ENCODE peak calls at places on chromosomes 11 and 22, in nine cellular contexts. One of them, this sample, is unnamed.

GRCh38 chr11:91691872-91692271 is 532.7 kb upstream of the FAT3 start:
- DNase-seq in sigmoid colon: no peak
- DNase-seq in A549: no peak
- DNase-seq in stomach: no peak
- DNase-seq in upper lobe of left lung: no peak
- DNase-seq in GM12878: no peak
- DNase-seq in tibial nerve: no peak
- DNase-seq in transverse colon: no peak
- DNase-seq in HepG2: no peak
- DNase-seq in this sample: no peak

GRCh38 chr11:114392735-114393667 is 7.3 kb downstream of the C11orf71 start:
- DNase-seq in sigmoid colon: no peak
- DNase-seq in A549: no peak
- DNase-seq in stomach: no peak
- DNase-seq in upper lobe of left lung: no peak
- DNase-seq in GM12878: no peak
- DNase-seq in tibial nerve: no peak
- DNase-seq in transverse colon: no peak
- DNase-seq in HepG2: no peak
- DNase-seq in this sample: no peak

GRCh38 chr22:44381761-44382454 is 69.2 kb upstream of the SHISAL1 start:
- DNase-seq in sigmoid colon: peak
- DNase-seq in A549: no peak
- DNase-seq in stomach: no peak
- DNase-seq in upper lobe of left lung: no peak
- DNase-seq in GM12878: no peak
- DNase-seq in tibial nerve: no peak
- DNase-seq in transverse colon: no peak
- DNase-seq in HepG2: no peak
- DNase-seq in this sample: no peak

GRCh38 chr22:39098026-39098425 is 982 bp downstream of the APOBEC3H start:
- DNase-seq in sigmoid colon: peak
- DNase-seq in A549: no peak
- DNase-seq in stomach: no peak
- DNase-seq in upper lobe of left lung: no peak
- DNase-seq in GM12878: peak
- DNase-seq in tibial nerve: no peak
- DNase-seq in transverse colon: no peak
- DNase-seq in HepG2: no peak
- DNase-seq in this sample: no peak

GRCh38 chr11:46050065-46050464 is 71.2 kb downstream of the PHF21A start:
- DNase-seq in sigmoid colon: peak
- DNase-seq in A549: no peak
- DNase-seq in stomach: no peak
- DNase-seq in upper lobe of left lung: no peak
- DNase-seq in GM12878: no peak
- DNase-seq in tibial nerve: no peak
- DNase-seq in transverse colon: peak
- DNase-seq in HepG2: peak
- DNase-seq in this sample: peak

GRCh38 chr11:93591247-93591898 is 48.2 kb upstream of the SMCO4 start:
- DNase-seq in sigmoid colon: no peak
- DNase-seq in A549: no peak
- DNase-seq in stomach: no peak
- DNase-seq in upper lobe of left lung: no peak
- DNase-seq in GM12878: peak
- DNase-seq in tibial nerve: no peak
- DNase-seq in transverse colon: no peak
- DNase-seq in HepG2: peak
- DNase-seq in this sample: no peak

GRCh38 chr11:72753341-72754148 is 1.3 kb upstream of the ARAP1 start:
- DNase-seq in sigmoid colon: no peak
- DNase-seq in A549: no peak
- DNase-seq in stomach: no peak
- DNase-seq in upper lobe of left lung: no peak
- DNase-seq in GM12878: no peak
- DNase-seq in tibial nerve: no peak
- DNase-seq in transverse colon: no peak
- DNase-seq in HepG2: peak
- DNase-seq in this sample: no peak

GRCh38 chr11:68806931-68807844 is 34.5 kb downstream of the CPT1A start:
- DNase-seq in sigmoid colon: no peak
- DNase-seq in A549: no peak
- DNase-seq in stomach: no peak
- DNase-seq in upper lobe of left lung: peak
- DNase-seq in GM12878: no peak
- DNase-seq in tibial nerve: no peak
- DNase-seq in transverse colon: no peak
- DNase-seq in HepG2: no peak
- DNase-seq in this sample: no peak

GRCh38 chr11:69262918-69263735 is 30.8 kb upstream of the MYEOV start:
- DNase-seq in sigmoid colon: no peak
- DNase-seq in A549: no peak
- DNase-seq in stomach: no peak
- DNase-seq in upper lobe of left lung: no peak
- DNase-seq in GM12878: no peak
- DNase-seq in tibial nerve: no peak
- DNase-seq in transverse colon: no peak
- DNase-seq in HepG2: no peak
- DNase-seq in this sample: no peak

GRCh38 chr11:35524780-35525179 is 636 bp downstream of the PAMR1 start:
- DNase-seq in sigmoid colon: no peak
- DNase-seq in A549: no peak
- DNase-seq in stomach: no peak
- DNase-seq in upper lobe of left lung: no peak
- DNase-seq in GM12878: no peak
- DNase-seq in tibial nerve: no peak
- DNase-seq in transverse colon: no peak
- DNase-seq in HepG2: no peak
- DNase-seq in this sample: no peak

GRCh38 chr11:11805228-11805627 is 36.5 kb upstream of the USP47 start:
- DNase-seq in sigmoid colon: no peak
- DNase-seq in A549: no peak
- DNase-seq in stomach: no peak
- DNase-seq in upper lobe of left lung: no peak
- DNase-seq in GM12878: no peak
- DNase-seq in tibial nerve: no peak
- DNase-seq in transverse colon: no peak
- DNase-seq in HepG2: no peak
- DNase-seq in this sample: no peak

GRCh38 chr11:34028407-34028804 is 23.1 kb upstream of the CAPRIN1 start:
- DNase-seq in sigmoid colon: no peak
- DNase-seq in A549: no peak
- DNase-seq in stomach: peak
- DNase-seq in upper lobe of left lung: no peak
- DNase-seq in GM12878: no peak
- DNase-seq in tibial nerve: no peak
- DNase-seq in transverse colon: peak
- DNase-seq in HepG2: no peak
- DNase-seq in this sample: no peak

GRCh38 chr22:31036671-31037550 is 44.2 kb upstream of the SMTN start:
- DNase-seq in sigmoid colon: peak
- DNase-seq in A549: peak
- DNase-seq in stomach: no peak
- DNase-seq in upper lobe of left lung: no peak
- DNase-seq in GM12878: no peak
- DNase-seq in tibial nerve: no peak
- DNase-seq in transverse colon: peak
- DNase-seq in HepG2: no peak
- DNase-seq in this sample: peak

GRCh38 chr11:75326439-75326810 is 25.0 kb downstream of the ARRB1 start:
- DNase-seq in sigmoid colon: no peak
- DNase-seq in A549: peak
- DNase-seq in stomach: no peak
- DNase-seq in upper lobe of left lung: no peak
- DNase-seq in GM12878: no peak
- DNase-seq in tibial nerve: no peak
- DNase-seq in transverse colon: no peak
- DNase-seq in HepG2: no peak
- DNase-seq in this sample: no peak

GRCh38 chr22:45504703-45505341 is 2.1 kb downstream of the FBLN1 start:
- DNase-seq in sigmoid colon: no peak
- DNase-seq in A549: no peak
- DNase-seq in stomach: no peak
- DNase-seq in upper lobe of left lung: no peak
- DNase-seq in GM12878: no peak
- DNase-seq in tibial nerve: peak
- DNase-seq in transverse colon: no peak
- DNase-seq in HepG2: no peak
- DNase-seq in this sample: peak

GRCh38 chr11:32094931-32095330 is 4.1 kb downstream of the RCN1 start:
- DNase-seq in sigmoid colon: no peak
- DNase-seq in A549: no peak
- DNase-seq in stomach: no peak
- DNase-seq in upper lobe of left lung: no peak
- DNase-seq in GM12878: no peak
- DNase-seq in tibial nerve: no peak
- DNase-seq in transverse colon: no peak
- DNase-seq in HepG2: no peak
- DNase-seq in this sample: no peak

GRCh38 chr22:37209140-37209845 is 3.0 kb downstream of the SSTR3 start:
- DNase-seq in sigmoid colon: peak
- DNase-seq in A549: no peak
- DNase-seq in stomach: no peak
- DNase-seq in upper lobe of left lung: no peak
- DNase-seq in GM12878: no peak
- DNase-seq in tibial nerve: no peak
- DNase-seq in transverse colon: no peak
- DNase-seq in HepG2: no peak
- DNase-seq in this sample: no peak

GRCh38 chr11:125842319-125842948 is 9.3 kb downstream of the PATE4 start:
- DNase-seq in sigmoid colon: no peak
- DNase-seq in A549: no peak
- DNase-seq in stomach: no peak
- DNase-seq in upper lobe of left lung: no peak
- DNase-seq in GM12878: no peak
- DNase-seq in tibial nerve: no peak
- DNase-seq in transverse colon: no peak
- DNase-seq in HepG2: no peak
- DNase-seq in this sample: no peak

GRCh38 chr22:16959345-16959930 is 48.6 kb downstream of the GAB4 start:
- DNase-seq in sigmoid colon: no peak
- DNase-seq in A549: no peak
- DNase-seq in stomach: no peak
- DNase-seq in upper lobe of left lung: no peak
- DNase-seq in GM12878: no peak
- DNase-seq in tibial nerve: no peak
- DNase-seq in transverse colon: no peak
- DNase-seq in HepG2: no peak
- DNase-seq in this sample: no peak

GRCh38 chr11:56932572-56933235 is 56.0 kb upstream of the OR5AK2 start:
- DNase-seq in sigmoid colon: no peak
- DNase-seq in A549: peak
- DNase-seq in stomach: no peak
- DNase-seq in upper lobe of left lung: no peak
- DNase-seq in GM12878: no peak
- DNase-seq in tibial nerve: no peak
- DNase-seq in transverse colon: no peak
- DNase-seq in HepG2: peak
- DNase-seq in this sample: no peak
- TF ChIP-seq EP300 in sigmoid colon: no peak
- TF ChIP-seq EP300 in A549: peak
- TF ChIP-seq EP300 in stomach: no peak
- TF ChIP-seq EP300 in upper lobe of left lung: no peak
- TF ChIP-seq EP300 in GM12878: no peak
- TF ChIP-seq EP300 in tibial nerve: no peak
- TF ChIP-seq EP300 in transverse colon: no peak
- TF ChIP-seq EP300 in HepG2: no peak
- TF ChIP-seq EP300 in this sample: no peak

DNA sequence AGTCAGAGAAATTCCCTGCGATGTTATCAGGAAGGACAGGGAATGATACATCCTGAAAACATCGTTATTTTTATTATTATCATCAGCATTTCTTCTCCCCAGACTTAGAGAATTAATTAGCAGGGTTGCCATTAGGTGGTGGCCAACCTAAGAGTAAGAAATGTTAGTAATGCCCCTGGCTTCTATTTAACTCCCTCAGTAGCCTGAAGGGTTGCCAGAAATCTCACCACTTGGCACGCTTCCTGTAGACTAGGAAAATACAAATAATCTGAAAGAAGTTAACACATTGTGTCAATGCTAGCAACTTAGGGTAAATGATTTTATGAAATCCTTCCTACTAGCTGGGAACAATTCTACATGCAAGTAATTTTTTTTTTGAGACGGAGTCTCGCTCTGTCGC is 45.5 kb downstream of the ENDOD1 start:
- DNase-seq in sigmoid colon: no peak
- DNase-seq in A549: no peak
- DNase-seq in stomach: peak
- DNase-seq in upper lobe of left lung: no peak
- DNase-seq in GM12878: no peak
- DNase-seq in tibial nerve: no peak
- DNase-seq in transverse colon: no peak
- DNase-seq in HepG2: no peak
- DNase-seq in this sample: no peak
- TF ChIP-seq EP300 in sigmoid colon: no peak
- TF ChIP-seq EP300 in A549: no peak
- TF ChIP-seq EP300 in stomach: no peak
- TF ChIP-seq EP300 in upper lobe of left lung: no peak
- TF ChIP-seq EP300 in GM12878: no peak
- TF ChIP-seq EP300 in tibial nerve: no peak
- TF ChIP-seq EP300 in transverse colon: no peak
- TF ChIP-seq EP300 in HepG2: no peak
- TF ChIP-seq EP300 in this sample: no peak

GRCh38 chr11:16098827-16099226 is 257.5 kb downstream of the SOX6 start:
- DNase-seq in sigmoid colon: no peak
- DNase-seq in A549: no peak
- DNase-seq in stomach: no peak
- DNase-seq in upper lobe of left lung: no peak
- DNase-seq in GM12878: no peak
- DNase-seq in tibial nerve: no peak
- DNase-seq in transverse colon: no peak
- DNase-seq in HepG2: no peak
- DNase-seq in this sample: no peak
- TF ChIP-seq EP300 in sigmoid colon: no peak
- TF ChIP-seq EP300 in A549: no peak
- TF ChIP-seq EP300 in stomach: no peak
- TF ChIP-seq EP300 in upper lobe of left lung: no peak
- TF ChIP-seq EP300 in GM12878: no peak
- TF ChIP-seq EP300 in tibial nerve: no peak
- TF ChIP-seq EP300 in transverse colon: no peak
- TF ChIP-seq EP300 in HepG2: no peak
- TF ChIP-seq EP300 in this sample: no peak

DNA sequence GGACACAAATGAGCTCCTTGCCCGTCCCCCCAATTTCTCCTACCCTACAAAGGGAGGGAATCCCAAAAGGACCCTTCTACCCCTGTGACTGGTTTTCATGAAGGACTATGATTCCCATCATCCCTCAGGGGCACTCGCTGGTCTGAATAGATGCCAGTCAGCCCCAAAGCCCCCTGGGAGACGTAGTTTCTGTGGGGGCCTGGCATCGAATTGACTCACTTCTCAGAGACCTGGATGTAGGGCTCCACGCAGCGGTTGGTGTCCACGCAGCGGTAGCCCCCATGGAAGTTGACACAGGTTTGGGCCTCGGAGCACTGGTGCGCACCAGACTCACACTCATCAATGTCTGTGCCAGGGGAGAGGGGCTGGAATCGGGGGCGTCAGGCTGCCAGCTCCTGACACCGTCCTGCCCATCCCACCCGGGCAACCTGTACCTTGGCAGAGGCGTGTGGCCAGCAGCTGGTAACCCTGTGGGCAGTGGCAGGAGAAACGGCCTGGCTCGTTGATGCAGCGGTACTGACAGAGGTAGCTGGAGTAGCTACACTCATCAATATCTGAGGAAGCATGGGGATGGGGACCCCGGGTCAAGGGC is 4.4 kb downstream of the EFEMP2 start:
- DNase-seq in sigmoid colon: peak
- DNase-seq in A549: no peak
- DNase-seq in stomach: no peak
- DNase-seq in upper lobe of left lung: peak
- DNase-seq in GM12878: no peak
- DNase-seq in tibial nerve: no peak
- DNase-seq in transverse colon: no peak
- DNase-seq in HepG2: no peak
- DNase-seq in this sample: no peak
- TF ChIP-seq EP300 in sigmoid colon: no peak
- TF ChIP-seq EP300 in A549: no peak
- TF ChIP-seq EP300 in stomach: no peak
- TF ChIP-seq EP300 in upper lobe of left lung: no peak
- TF ChIP-seq EP300 in GM12878: no peak
- TF ChIP-seq EP300 in tibial nerve: no peak
- TF ChIP-seq EP300 in transverse colon: no peak
- TF ChIP-seq EP300 in HepG2: no peak
- TF ChIP-seq EP300 in this sample: no peak

This sample was measured in ovary.